ENCODE peak calls at places on chromosomes 1 and 21, in four cellular contexts. One of them, this sample, is unnamed.

GRCh38 chr1:59976194-59977074 is 49.9 kb upstream of the CYP2J2 start:
- DNase-seq in fibroblast of mammary gland: peak; percentile 70
- DNase-seq in posterior vena cava: peak; percentile 89
- DNase-seq in NAMALWA: peak; percentile 51
- DNase-seq in this sample: peak; percentile 76

GRCh38 chr1:221778535-221779142 is 36.8 kb upstream of the DUSP10 start:
- DNase-seq in fibroblast of mammary gland: no peak
- DNase-seq in posterior vena cava: no peak
- DNase-seq in NAMALWA: peak; percentile 40
- DNase-seq in this sample: no peak

GRCh38 chr1:99843760-99844159 is 6.4 kb upstream of the AGL start:
- DNase-seq in fibroblast of mammary gland: no peak
- DNase-seq in posterior vena cava: no peak
- DNase-seq in NAMALWA: no peak
- DNase-seq in this sample: no peak

GRCh38 chr1:237901284-237901870 is 10.7 kb upstream of the ZP4 start:
- DNase-seq in fibroblast of mammary gland: peak; percentile 34
- DNase-seq in posterior vena cava: no peak
- DNase-seq in NAMALWA: peak; percentile 51
- DNase-seq in this sample: no peak

GRCh38 chr1:899636-900317 is 23.9 kb upstream of the SAMD11 start:
- DNase-seq in fibroblast of mammary gland: no peak
- DNase-seq in posterior vena cava: no peak
- DNase-seq in NAMALWA: peak; percentile 3
- DNase-seq in this sample: no peak

GRCh38 chr1:203406446-203407045 is 55.6 kb upstream of the FMOD start:
- DNase-seq in fibroblast of mammary gland: peak; percentile 23
- DNase-seq in posterior vena cava: peak; percentile 93
- DNase-seq in NAMALWA: no peak
- DNase-seq in this sample: no peak

GRCh38 chr1:192706936-192707335 is 71.0 kb downstream of the RGS13 start:
- DNase-seq in fibroblast of mammary gland: no peak
- DNase-seq in posterior vena cava: no peak
- DNase-seq in NAMALWA: no peak
- DNase-seq in this sample: no peak

GRCh38 chr1:185646202-185646683 is 87.9 kb upstream of the HMCN1 start:
- DNase-seq in fibroblast of mammary gland: peak; percentile 95
- DNase-seq in posterior vena cava: no peak
- DNase-seq in NAMALWA: no peak
- DNase-seq in this sample: peak; percentile 56

GRCh38 chr1:92476071-92476607 is 10.6 kb downstream of the GFI1 start:
- DNase-seq in fibroblast of mammary gland: no peak
- DNase-seq in posterior vena cava: no peak
- DNase-seq in NAMALWA: peak; percentile 78
- DNase-seq in this sample: no peak

GRCh38 chr21:31538821-31539220 is 120.7 kb upstream of the SOD1 start:
- DNase-seq in fibroblast of mammary gland: no peak
- DNase-seq in posterior vena cava: no peak
- DNase-seq in NAMALWA: no peak
- DNase-seq in this sample: no peak

GRCh38 chr1:18373882-18374493 is 106.7 kb upstream of the KLHDC7A start:
- DNase-seq in fibroblast of mammary gland: no peak
- DNase-seq in posterior vena cava: no peak
- DNase-seq in NAMALWA: peak; percentile 44
- DNase-seq in this sample: peak; percentile 78

GRCh38 chr1:179955318-179955638 is 668 bp downstream of the CEP350 start:
- DNase-seq in fibroblast of mammary gland: peak; percentile 7
- DNase-seq in posterior vena cava: no peak
- DNase-seq in NAMALWA: peak; percentile 72
- DNase-seq in this sample: no peak

GRCh38 chr1:3186526-3186921 is 117.5 kb downstream of the PRDM16 start:
- DNase-seq in fibroblast of mammary gland: no peak
- DNase-seq in posterior vena cava: peak; percentile 96
- DNase-seq in NAMALWA: no peak
- DNase-seq in this sample: no peak

GRCh38 chr1:59730759-59731478 is 83.8 kb upstream of the HOOK1 start:
- DNase-seq in fibroblast of mammary gland: peak; percentile 99
- DNase-seq in posterior vena cava: peak; percentile 92
- DNase-seq in NAMALWA: no peak
- DNase-seq in this sample: no peak

GRCh38 chr1:11735531-11735853 is 444 bp upstream of the AGTRAP start:
- DNase-seq in fibroblast of mammary gland: no peak
- DNase-seq in posterior vena cava: no peak
- DNase-seq in NAMALWA: no peak
- DNase-seq in this sample: no peak

GRCh38 chr1:109613396-109614147 is 5.8 kb downstream of the GNAT2 start:
- DNase-seq in fibroblast of mammary gland: peak; percentile 29
- DNase-seq in posterior vena cava: no peak
- DNase-seq in NAMALWA: no peak
- DNase-seq in this sample: no peak

GRCh38 chr1:8625981-8626898 is 191.2 kb downstream of the RERE start:
- DNase-seq in fibroblast of mammary gland: peak; percentile 86
- DNase-seq in posterior vena cava: no peak
- DNase-seq in NAMALWA: no peak
- DNase-seq in this sample: no peak

GRCh38 chr1:205791568-205792180 is 16.4 kb upstream of the RAB29 start:
- DNase-seq in fibroblast of mammary gland: peak; percentile 47
- DNase-seq in posterior vena cava: no peak
- DNase-seq in NAMALWA: peak; percentile 74
- DNase-seq in this sample: peak; percentile 76

GRCh38 chr1:165330483-165330882 is 26.0 kb downstream of the LMX1A start:
- DNase-seq in fibroblast of mammary gland: no peak
- DNase-seq in posterior vena cava: no peak
- DNase-seq in NAMALWA: no peak
- DNase-seq in this sample: no peak

GRCh38 chr1:200090252-200091159 is 63.0 kb downstream of the NR5A2 start:
- DNase-seq in fibroblast of mammary gland: peak; percentile 9
- DNase-seq in posterior vena cava: no peak
- DNase-seq in NAMALWA: peak; percentile 22
- DNase-seq in this sample: no peak

GRCh38 chr1:90393025-90393424 is 324.1 kb downstream of the BARHL2 start:
- DNase-seq in fibroblast of mammary gland: no peak
- DNase-seq in posterior vena cava: no peak
- DNase-seq in NAMALWA: no peak
- DNase-seq in this sample: no peak

GRCh38 chr1:159916240-159917051 is 8.9 kb downstream of the TAGLN2 start:
- DNase-seq in fibroblast of mammary gland: peak; percentile 56
- DNase-seq in posterior vena cava: peak; percentile 76
- DNase-seq in NAMALWA: no peak
- DNase-seq in this sample: no peak

GRCh38 chr1:16971330-16972209 is 8.8 kb downstream of the MFAP2 start:
- DNase-seq in fibroblast of mammary gland: peak; percentile 60
- DNase-seq in posterior vena cava: no peak
- DNase-seq in NAMALWA: no peak
- DNase-seq in this sample: no peak

GRCh38 chr1:176543360-176544136 is 80.6 kb downstream of the PAPPA2 start:
- DNase-seq in fibroblast of mammary gland: peak; percentile 27
- DNase-seq in posterior vena cava: no peak
- DNase-seq in NAMALWA: no peak
- DNase-seq in this sample: no peak

GRCh38 chr21:40689816-40690215 is 157.1 kb downstream of the DSCAM start:
- DNase-seq in fibroblast of mammary gland: no peak
- DNase-seq in posterior vena cava: no peak
- DNase-seq in NAMALWA: no peak
- DNase-seq in this sample: no peak

GRCh38 chr1:70826428-70826827 is 221.2 kb downstream of the PTGER3 start:
- DNase-seq in fibroblast of mammary gland: no peak
- DNase-seq in posterior vena cava: no peak
- DNase-seq in NAMALWA: no peak
- DNase-seq in this sample: no peak

GRCh38 chr1:119700326-119700725 is 11.4 kb upstream of the PHGDH start:
- DNase-seq in fibroblast of mammary gland: no peak
- DNase-seq in posterior vena cava: no peak
- DNase-seq in NAMALWA: no peak
- DNase-seq in this sample: no peak

GRCh38 chr1:96918406-96918805 is 196.8 kb downstream of the PTBP2 start:
- DNase-seq in fibroblast of mammary gland: peak; percentile 74
- DNase-seq in posterior vena cava: no peak
- DNase-seq in NAMALWA: no peak
- DNase-seq in this sample: no peak

GRCh38 chr1:25622526-25622925 is 5.9 kb downstream of the MAN1C1 start:
- DNase-seq in fibroblast of mammary gland: no peak
- DNase-seq in posterior vena cava: no peak
- DNase-seq in NAMALWA: no peak
- DNase-seq in this sample: no peak

GRCh38 chr1:64410217-64410616 is 59.7 kb upstream of the CACHD1 start:
- DNase-seq in fibroblast of mammary gland: no peak
- DNase-seq in posterior vena cava: no peak
- DNase-seq in NAMALWA: no peak
- DNase-seq in this sample: no peak

GRCh38 chr1:88678405-88678804 is 5.7 kb upstream of the PKN2 start:
- DNase-seq in fibroblast of mammary gland: no peak
- DNase-seq in posterior vena cava: no peak
- DNase-seq in NAMALWA: no peak
- DNase-seq in this sample: no peak

GRCh38 chr1:157978547-157979403 is 14.7 kb upstream of the KIRREL1 start:
- DNase-seq in fibroblast of mammary gland: no peak
- DNase-seq in posterior vena cava: no peak
- DNase-seq in NAMALWA: no peak
- DNase-seq in this sample: peak; percentile 74

GRCh38 chr1:200296091-200296661 is 113.7 kb downstream of the ZNF281 start:
- DNase-seq in fibroblast of mammary gland: no peak
- DNase-seq in posterior vena cava: no peak
- DNase-seq in NAMALWA: no peak
- DNase-seq in this sample: no peak

GRCh38 chr1:20530261-20530660 is 22.1 kb upstream of the FAM43B start:
- DNase-seq in fibroblast of mammary gland: no peak
- DNase-seq in posterior vena cava: no peak
- DNase-seq in NAMALWA: no peak
- DNase-seq in this sample: no peak

GRCh38 chr1:247482747-247483146 is 24.8 kb upstream of the OR2B11 start:
- DNase-seq in fibroblast of mammary gland: no peak
- DNase-seq in posterior vena cava: no peak
- DNase-seq in NAMALWA: no peak
- DNase-seq in this sample: no peak

GRCh38 chr1:235954306-235955283 is 87.9 kb upstream of the LYST start:
- DNase-seq in fibroblast of mammary gland: no peak
- DNase-seq in posterior vena cava: no peak
- DNase-seq in NAMALWA: peak; percentile 87
- DNase-seq in this sample: no peak

GRCh38 chr1:2073382-2074230 is 23.4 kb downstream of the PRKCZ start:
- DNase-seq in fibroblast of mammary gland: peak; percentile 68
- DNase-seq in posterior vena cava: no peak
- DNase-seq in NAMALWA: no peak
- DNase-seq in this sample: peak; percentile 65

This sample was measured in ecto neural progenitor cell.